ENCODE peak calls at places on chromosomes 4 and X, in nine cellular contexts. X is activated CD4-positive, CD25-positive, alpha-beta regulatory T cell; G is AG08395; I is NCI-H187 treated with DMSO at 0.1 percent for 48 hours; M is stimulated activated CD4-positive, alpha-beta T cell treated with anti-CD3 and anti-CD28 coated beads, Interleukin-2, amount 100 ng/mL, for 48 hours; E is stomach; J is NCI-H446 treated with DMSO at 0.1 percent for 48 hours; U is hypothalamus; L is activated CD8-positive, alpha-beta memory T cell treated with anti-CD3 and anti-CD28 coated beads, Interleukin-2, amount 50 U/mL, for 48 hours. P is an unnamed sample.

GRCh38 chr4:86977621-86978184 is 42.9 kb downstream of the AFF1 start:
- DNase-seq in L (no peak), U (no peak), M (no peak), X (no peak), J (peak; percentile 8), E (no peak), I (no peak), G (peak; percentile 28), P (peak; percentile 17)

GRCh38 chrX:39473812-39474211 is 623.9 kb downstream of the BCOR start:
- DNase-seq in J (no peak), G (no peak), X (no peak), U (no peak), E (no peak), I (no peak), L (no peak), M (no peak), P (no peak)

GRCh38 chr4:122746485-122746965 is 14.0 kb downstream of the BBS12 start:
- DNase-seq in M (no peak), I (no peak), J (no peak), X (no peak), E (no peak), U (no peak), G (peak; percentile 10), L (no peak), P (no peak)

GRCh38 chr4:77036206-77036605 is 39.6 kb downstream of the CCNI start:
- DNase-seq in X (no peak), M (no peak), I (no peak), E (no peak), G (peak; percentile 84), J (no peak), U (no peak), L (no peak), P (no peak)

GRCh38 chr4:98467627-98468072 is 190.8 kb downstream of the TSPAN5 start:
- DNase-seq in I (no peak), E (peak; percentile 73), X (peak; percentile 39), M (peak; percentile 61), L (peak; percentile 75), U (peak; percentile 10), G (peak; percentile 77), J (peak; percentile 41), P (peak; percentile 25)

GRCh38 chrX:37745354-37745753 is 34.5 kb upstream of the CYBB start:
- DNase-seq in E (peak; percentile 76), L (peak; percentile 75), M (peak; percentile 58), I (no peak), J (peak; percentile 37), X (peak; percentile 39), G (peak; percentile 67), U (peak; percentile 0), P (peak; percentile 34)

GRCh38 chr4:137905930-137906329 is 336.2 kb downstream of the SLC7A11 start:
- DNase-seq in L (no peak), U (no peak), G (peak; percentile 3), I (no peak), E (no peak), M (no peak), J (no peak), X (no peak), P (no peak)

GRCh38 chr4:139207873-139208403 is 30.9 kb upstream of the ELF2 start:
- DNase-seq in I (no peak), X (no peak), L (no peak), J (no peak), E (no peak), G (peak; percentile 3), U (no peak), M (no peak), P (no peak)

GRCh38 chr4:9594948-9595347 is 150.7 kb downstream of the DEFB131A start:
- DNase-seq in J (no peak), G (no peak), E (no peak), X (no peak), I (no peak), L (no peak), U (no peak), M (no peak), P (no peak)

GRCh38 chr4:73267050-73267449 is 8.5 kb upstream of the ANKRD17 start:
- DNase-seq in J (no peak), U (no peak), G (no peak), X (no peak), E (no peak), M (no peak), I (no peak), L (no peak), P (no peak)

GRCh38 chr4:74386159-74386558 is 21.2 kb downstream of the EREG start:
- DNase-seq in M (no peak), U (no peak), L (no peak), X (no peak), G (no peak), J (no peak), I (no peak), E (no peak), P (no peak)

GRCh38 chr4:1830234-1830633 is 25.7 kb downstream of the LETM1 start:
- DNase-seq in X (no peak), M (no peak), G (no peak), J (no peak), U (no peak), E (no peak), I (no peak), L (no peak), P (no peak)

GRCh38 chr4:40672528-40673522 is 43.2 kb upstream of the RBM47 start:
- DNase-seq in L (peak; percentile 62), J (no peak), M (peak; percentile 33), G (peak; percentile 89), X (no peak), I (no peak), E (no peak), U (no peak), P (no peak)

GRCh38 chr4:17027495-17027894 is 129.1 kb upstream of the LDB2 start:
- DNase-seq in L (no peak), I (no peak), J (no peak), X (no peak), U (no peak), M (no peak), E (no peak), G (peak; percentile 93), P (no peak)

GRCh38 chr4:105196523-105197145 is 50.0 kb downstream of the TET2 start:
- DNase-seq in U (no peak), L (no peak), G (no peak), E (no peak), X (no peak), J (no peak), M (no peak), I (no peak), P (no peak)

GRCh38 chr4:1009647-1010521 is 1.5 kb upstream of the FGFRL1 start:
- DNase-seq in G (peak; percentile 91), U (peak; percentile 21), J (no peak), M (peak; percentile 65), X (peak; percentile 65), L (peak; percentile 92), I (no peak), E (peak; percentile 79), P (peak; percentile 34)

GRCh38 chr4:186297013-186297645 is 31.1 kb downstream of the F11 start:
- DNase-seq in G (peak; percentile 64), M (no peak), E (no peak), U (no peak), X (no peak), L (no peak), I (no peak), J (no peak), P (peak; percentile 2)

GRCh38 chr4:48141048-48141447 is 7.0 kb upstream of the TXK start:
- DNase-seq in G (peak; percentile 73), U (no peak), X (no peak), J (peak; percentile 6), L (no peak), I (peak; percentile 39), E (no peak), M (no peak), P (peak; percentile 47)

GRCh38 chrX:118324588-118324987 is 21.3 kb upstream of the WDR44 start:
- DNase-seq in M (no peak), J (no peak), L (no peak), U (no peak), G (no peak), E (no peak), I (no peak), X (no peak), P (no peak)

GRCh38 chr4:180028682-180029081 is 2214.5 kb upstream of the TENM3 start:
- DNase-seq in U (no peak), M (no peak), J (no peak), L (no peak), E (no peak), X (no peak), G (no peak), I (no peak), P (peak; percentile 48)

GRCh38 chr4:69656653-69657158 is 3.7 kb upstream of the UGT2A1 start:
- DNase-seq in X (no peak), I (no peak), J (no peak), M (no peak), L (no peak), E (no peak), G (no peak), U (no peak), P (no peak)

GRCh38 chr4:80171251-80171650 is 26.1 kb upstream of the PRDM8 start:
- DNase-seq in G (peak; percentile 77), M (no peak), J (no peak), I (no peak), U (no peak), L (no peak), E (no peak), X (no peak), P (no peak)

GRCh38 chr4:137310593-137311490 is 221.5 kb downstream of the PCDH18 start:
- DNase-seq in J (peak; percentile 59), U (no peak), E (no peak), G (peak; percentile 59), I (no peak), L (no peak), M (no peak), X (no peak), P (no peak)

GRCh38 chrX:13750204-13750603 is 15.7 kb downstream of the OFD1 start:
- DNase-seq in E (no peak), M (no peak), L (no peak), J (no peak), X (no peak), U (no peak), G (peak; percentile 48), I (peak; percentile 2), P (peak; percentile 36)

GRCh38 chrX:19448077-19448476 is 67.2 kb downstream of the MAP3K15 start:
- DNase-seq in E (no peak), I (no peak), M (no peak), G (no peak), X (no peak), U (no peak), J (no peak), L (no peak), P (no peak)

GRCh38 chr4:141132689-141133145 is 552 bp downstream of the RNF150 start:
- DNase-seq in J (no peak), M (no peak), E (no peak), X (no peak), G (peak; percentile 57), L (no peak), I (no peak), U (peak; percentile 13), P (peak; percentile 30)

GRCh38 chrX:153357877-153358276 is 23.9 kb downstream of the ZNF275 start:
- DNase-seq in U (no peak), I (no peak), J (no peak), G (no peak), E (no peak), L (no peak), X (no peak), M (no peak), P (no peak)

GRCh38 chr4:82500106-82500738 is 61.6 kb downstream of the TMEM150C start:
- DNase-seq in X (no peak), U (no peak), J (no peak), I (no peak), G (peak; percentile 31), M (no peak), E (no peak), L (no peak), P (peak; percentile 86)

GRCh38 chrX:130878350-130879341 is 24.4 kb downstream of the ENOX2 start:
- DNase-seq in I (peak; percentile 13), U (no peak), M (no peak), E (peak; percentile 68), G (peak; percentile 67), L (no peak), X (no peak), J (peak; percentile 52), P (no peak)

GRCh38 chr4:118281611-118282442 is 71.0 kb downstream of the PRSS12 start:
- DNase-seq in M (no peak), G (no peak), X (no peak), E (no peak), I (no peak), J (peak; percentile 50), L (no peak), U (no peak), P (no peak)

GRCh38 chrX:153803211-153804099 is 9.0 kb downstream of the SSR4 start:
- DNase-seq in G (no peak), M (no peak), J (no peak), U (no peak), I (no peak), L (no peak), X (no peak), E (no peak), P (no peak)